ENCODE peak calls at places on chromosomes 16 and 17, in ten cellular contexts. One of them, this sample, is unnamed.

GRCh38 chr16:46732561-46732960 is 15.6 kb downstream of the MYLK3 start:
- DNase-seq in left ventricle myocardium inferior: no peak
- DNase-seq in fibroblast of mammary gland: no peak
- DNase-seq in ACHN: no peak
- DNase-seq in tibial artery: no peak
- DNase-seq in mesendoderm: no peak
- DNase-seq in fibroblast of villous mesenchyme: no peak
- DNase-seq in stimulated activated CD4-positive, alpha-beta T cell treated with anti-CD3 and anti-CD28 coated beads, Interleukin-1b, Interleukin-23, amount 100 ng/mL, for 4 hours: no peak
- DNase-seq in T-helper 1 cell: no peak
- DNase-seq in H1: no peak
- DNase-seq in this sample: no peak

GRCh38 chr16:2963611-2964415 is at the start of gene KREMEN2:
- DNase-seq in ACHN: peak; percentile 91
- DNase-seq in fibroblast of mammary gland: no peak
- DNase-seq in fibroblast of villous mesenchyme: peak; percentile 22
- DNase-seq in left ventricle myocardium inferior: no peak
- DNase-seq in stimulated activated CD4-positive, alpha-beta T cell treated with anti-CD3 and anti-CD28 coated beads, Interleukin-1b, Interleukin-23, amount 100 ng/mL, for 4 hours: peak; percentile 37
- DNase-seq in H1: peak; percentile 87
- DNase-seq in tibial artery: no peak
- DNase-seq in mesendoderm: peak; percentile 90
- DNase-seq in T-helper 1 cell: no peak
- DNase-seq in this sample: no peak

GRCh38 chr17:45276031-45276430 is 14.1 kb upstream of the SPATA32 start:
- DNase-seq in tibial artery: no peak
- DNase-seq in fibroblast of mammary gland: peak; percentile 65
- DNase-seq in mesendoderm: peak; percentile 41
- DNase-seq in H1: no peak
- DNase-seq in fibroblast of villous mesenchyme: peak; percentile 92
- DNase-seq in stimulated activated CD4-positive, alpha-beta T cell treated with anti-CD3 and anti-CD28 coated beads, Interleukin-1b, Interleukin-23, amount 100 ng/mL, for 4 hours: no peak
- DNase-seq in left ventricle myocardium inferior: no peak
- DNase-seq in ACHN: no peak
- DNase-seq in T-helper 1 cell: no peak
- DNase-seq in this sample: no peak

GRCh38 chr17:41125064-41125463 is 1.1 kb upstream of the KRTAP4-12 start:
- DNase-seq in stimulated activated CD4-positive, alpha-beta T cell treated with anti-CD3 and anti-CD28 coated beads, Interleukin-1b, Interleukin-23, amount 100 ng/mL, for 4 hours: no peak
- DNase-seq in fibroblast of villous mesenchyme: no peak
- DNase-seq in tibial artery: no peak
- DNase-seq in fibroblast of mammary gland: no peak
- DNase-seq in ACHN: no peak
- DNase-seq in T-helper 1 cell: no peak
- DNase-seq in H1: no peak
- DNase-seq in mesendoderm: no peak
- DNase-seq in left ventricle myocardium inferior: no peak
- DNase-seq in this sample: no peak

GRCh38 chr16:70696952-70697600 is 11.2 kb upstream of the MTSS2 start:
- DNase-seq in fibroblast of villous mesenchyme: no peak
- DNase-seq in stimulated activated CD4-positive, alpha-beta T cell treated with anti-CD3 and anti-CD28 coated beads, Interleukin-1b, Interleukin-23, amount 100 ng/mL, for 4 hours: no peak
- DNase-seq in left ventricle myocardium inferior: no peak
- DNase-seq in H1: no peak
- DNase-seq in T-helper 1 cell: no peak
- DNase-seq in fibroblast of mammary gland: no peak
- DNase-seq in mesendoderm: peak; percentile 60
- DNase-seq in ACHN: no peak
- DNase-seq in tibial artery: no peak
- DNase-seq in this sample: no peak

GRCh38 chr17:36550491-36551417 is 6.0 kb downstream of the GGNBP2 start:
- DNase-seq in fibroblast of villous mesenchyme: no peak
- DNase-seq in fibroblast of mammary gland: no peak
- DNase-seq in mesendoderm: no peak
- DNase-seq in left ventricle myocardium inferior: no peak
- DNase-seq in T-helper 1 cell: no peak
- DNase-seq in stimulated activated CD4-positive, alpha-beta T cell treated with anti-CD3 and anti-CD28 coated beads, Interleukin-1b, Interleukin-23, amount 100 ng/mL, for 4 hours: no peak
- DNase-seq in H1: no peak
- DNase-seq in ACHN: no peak
- DNase-seq in tibial artery: no peak
- DNase-seq in this sample: no peak

GRCh38 chr16:85014311-85014710 is 3.0 kb upstream of the ZDHHC7 start:
- DNase-seq in mesendoderm: no peak
- DNase-seq in stimulated activated CD4-positive, alpha-beta T cell treated with anti-CD3 and anti-CD28 coated beads, Interleukin-1b, Interleukin-23, amount 100 ng/mL, for 4 hours: no peak
- DNase-seq in T-helper 1 cell: no peak
- DNase-seq in H1: no peak
- DNase-seq in tibial artery: no peak
- DNase-seq in fibroblast of villous mesenchyme: no peak
- DNase-seq in fibroblast of mammary gland: no peak
- DNase-seq in ACHN: no peak
- DNase-seq in left ventricle myocardium inferior: no peak
- DNase-seq in this sample: no peak

GRCh38 chr17:38712593-38712992 is 7.5 kb downstream of the MLLT6 start:
- DNase-seq in fibroblast of mammary gland: no peak
- DNase-seq in left ventricle myocardium inferior: no peak
- DNase-seq in ACHN: no peak
- DNase-seq in tibial artery: no peak
- DNase-seq in stimulated activated CD4-positive, alpha-beta T cell treated with anti-CD3 and anti-CD28 coated beads, Interleukin-1b, Interleukin-23, amount 100 ng/mL, for 4 hours: no peak
- DNase-seq in fibroblast of villous mesenchyme: no peak
- DNase-seq in mesendoderm: no peak
- DNase-seq in T-helper 1 cell: no peak
- DNase-seq in H1: no peak
- DNase-seq in this sample: no peak

GRCh38 chr16:31183432-31184428 is 3.8 kb downstream of the FUS start:
- DNase-seq in fibroblast of mammary gland: no peak
- DNase-seq in H1: no peak
- DNase-seq in T-helper 1 cell: no peak
- DNase-seq in fibroblast of villous mesenchyme: no peak
- DNase-seq in left ventricle myocardium inferior: no peak
- DNase-seq in stimulated activated CD4-positive, alpha-beta T cell treated with anti-CD3 and anti-CD28 coated beads, Interleukin-1b, Interleukin-23, amount 100 ng/mL, for 4 hours: no peak
- DNase-seq in ACHN: no peak
- DNase-seq in mesendoderm: no peak
- DNase-seq in tibial artery: no peak
- DNase-seq in this sample: no peak

GRCh38 chr16:68921654-68922053 is 78.3 kb downstream of the TANGO6 start:
- DNase-seq in tibial artery: no peak
- DNase-seq in ACHN: peak; percentile 83
- DNase-seq in fibroblast of mammary gland: peak; percentile 51
- DNase-seq in stimulated activated CD4-positive, alpha-beta T cell treated with anti-CD3 and anti-CD28 coated beads, Interleukin-1b, Interleukin-23, amount 100 ng/mL, for 4 hours: no peak
- DNase-seq in H1: no peak
- DNase-seq in fibroblast of villous mesenchyme: no peak
- DNase-seq in left ventricle myocardium inferior: no peak
- DNase-seq in T-helper 1 cell: no peak
- DNase-seq in mesendoderm: peak; percentile 35
- DNase-seq in this sample: no peak

GRCh38 chr16:24906199-24906808 is 60.5 kb downstream of the SLC5A11 start:
- DNase-seq in H1: no peak
- DNase-seq in T-helper 1 cell: no peak
- DNase-seq in fibroblast of mammary gland: peak; percentile 46
- DNase-seq in tibial artery: no peak
- DNase-seq in ACHN: peak; percentile 46
- DNase-seq in fibroblast of villous mesenchyme: peak; percentile 26
- DNase-seq in left ventricle myocardium inferior: no peak
- DNase-seq in stimulated activated CD4-positive, alpha-beta T cell treated with anti-CD3 and anti-CD28 coated beads, Interleukin-1b, Interleukin-23, amount 100 ng/mL, for 4 hours: no peak
- DNase-seq in mesendoderm: no peak
- DNase-seq in this sample: no peak

GRCh38 chr17:12637015-12637414 is 28.7 kb upstream of the MYOCD start:
- DNase-seq in fibroblast of mammary gland: peak; percentile 94
- DNase-seq in mesendoderm: peak; percentile 88
- DNase-seq in stimulated activated CD4-positive, alpha-beta T cell treated with anti-CD3 and anti-CD28 coated beads, Interleukin-1b, Interleukin-23, amount 100 ng/mL, for 4 hours: no peak
- DNase-seq in tibial artery: no peak
- DNase-seq in T-helper 1 cell: no peak
- DNase-seq in ACHN: peak; percentile 42
- DNase-seq in left ventricle myocardium inferior: no peak
- DNase-seq in H1: no peak
- DNase-seq in fibroblast of villous mesenchyme: peak; percentile 93
- DNase-seq in this sample: no peak

GRCh38 chr17:41492771-41493170 is 3.1 kb upstream of the KRT36 start:
- DNase-seq in H1: no peak
- DNase-seq in tibial artery: no peak
- DNase-seq in left ventricle myocardium inferior: peak; percentile 30
- DNase-seq in fibroblast of villous mesenchyme: peak; percentile 40
- DNase-seq in ACHN: no peak
- DNase-seq in stimulated activated CD4-positive, alpha-beta T cell treated with anti-CD3 and anti-CD28 coated beads, Interleukin-1b, Interleukin-23, amount 100 ng/mL, for 4 hours: no peak
- DNase-seq in fibroblast of mammary gland: peak; percentile 35
- DNase-seq in T-helper 1 cell: no peak
- DNase-seq in mesendoderm: no peak
- DNase-seq in this sample: no peak

GRCh38 chr16:12406840-12407690 is 396.6 kb downstream of the CPPED1 start:
- DNase-seq in ACHN: peak; percentile 41
- DNase-seq in fibroblast of mammary gland: peak; percentile 24
- DNase-seq in H1: no peak
- DNase-seq in left ventricle myocardium inferior: no peak
- DNase-seq in T-helper 1 cell: no peak
- DNase-seq in tibial artery: no peak
- DNase-seq in stimulated activated CD4-positive, alpha-beta T cell treated with anti-CD3 and anti-CD28 coated beads, Interleukin-1b, Interleukin-23, amount 100 ng/mL, for 4 hours: no peak
- DNase-seq in mesendoderm: no peak
- DNase-seq in fibroblast of villous mesenchyme: peak; percentile 9
- DNase-seq in this sample: no peak

GRCh38 chr17:4987767-4988083 is 250 bp upstream of the CAMTA2 start:
- DNase-seq in tibial artery: no peak
- DNase-seq in stimulated activated CD4-positive, alpha-beta T cell treated with anti-CD3 and anti-CD28 coated beads, Interleukin-1b, Interleukin-23, amount 100 ng/mL, for 4 hours: no peak
- DNase-seq in ACHN: no peak
- DNase-seq in mesendoderm: no peak
- DNase-seq in fibroblast of mammary gland: no peak
- DNase-seq in T-helper 1 cell: no peak
- DNase-seq in H1: no peak
- DNase-seq in fibroblast of villous mesenchyme: peak; percentile 34
- DNase-seq in left ventricle myocardium inferior: no peak
- DNase-seq in this sample: no peak

GRCh38 chr17:59361386-59361785 is 29.9 kb downstream of the YPEL2 start:
- DNase-seq in fibroblast of villous mesenchyme: peak; percentile 96
- DNase-seq in ACHN: no peak
- DNase-seq in mesendoderm: no peak
- DNase-seq in stimulated activated CD4-positive, alpha-beta T cell treated with anti-CD3 and anti-CD28 coated beads, Interleukin-1b, Interleukin-23, amount 100 ng/mL, for 4 hours: no peak
- DNase-seq in T-helper 1 cell: no peak
- DNase-seq in left ventricle myocardium inferior: no peak
- DNase-seq in H1: no peak
- DNase-seq in tibial artery: no peak
- DNase-seq in fibroblast of mammary gland: peak; percentile 91
- DNase-seq in this sample: no peak

GRCh38 chr17:61337247-61337812 is 62.3 kb upstream of the TBX2 start:
- DNase-seq in T-helper 1 cell: no peak
- DNase-seq in ACHN: no peak
- DNase-seq in fibroblast of villous mesenchyme: no peak
- DNase-seq in left ventricle myocardium inferior: no peak
- DNase-seq in mesendoderm: peak; percentile 29
- DNase-seq in tibial artery: no peak
- DNase-seq in H1: no peak
- DNase-seq in stimulated activated CD4-positive, alpha-beta T cell treated with anti-CD3 and anti-CD28 coated beads, Interleukin-1b, Interleukin-23, amount 100 ng/mL, for 4 hours: no peak
- DNase-seq in fibroblast of mammary gland: peak; percentile 58
- DNase-seq in this sample: no peak